ENCODE peak calls at places on chromosomes 5 and 9, in ten cellular contexts. R is GM04504; H is iris pigment epithelial cell; F is NCI-H2081; G is effector memory CD4-positive, alpha-beta T cell; S is T-helper 1 cell; X is foreskin melanocyte; Q is mucosa of descending colon; D is amniotic stem cell; C is stimulated activated CD8-positive, alpha-beta memory T cell treated with anti-CD3 and anti-CD28 coated beads, Interleukin-15, amount 100 ng/mL, for 24 hours. I is an unnamed sample.

GRCh38 chr5:136329791-136330190 is 35.6 kb downstream of the TRPC7 start:
- DNase-seq in R (no peak), H (no peak), F (no peak), G (no peak), S (no peak), X (no peak), Q (no peak), D (no peak), C (no peak), I (no peak)

GRCh38 chr5:88190106-88190834 is 78.4 kb downstream of the TMEM161B start:
- DNase-seq in R (no peak), H (no peak), F (no peak), G (no peak), S (no peak), X (no peak), Q (no peak), D (no peak), C (no peak), I (no peak)

GRCh38 chr9:125203259-125203658 is 2.9 kb downstream of the RABEPK start:
- DNase-seq in R (no peak), H (peak; percentile 28), F (peak; percentile 20), G (no peak), S (no peak), X (peak; percentile 16), Q (no peak), D (no peak), C (no peak), I (no peak)

GRCh38 chr9:136010615-136011341 is 49.6 kb upstream of the UBAC1 start:
- DNase-seq in R (no peak), H (no peak), F (no peak), G (no peak), S (peak; percentile 8), X (no peak), Q (no peak), D (no peak), C (no peak), I (no peak)

GRCh38 chr5:82676663-82677062 is 398.5 kb upstream of the RPS23 start:
- DNase-seq in R (no peak), H (no peak), F (no peak), G (no peak), S (no peak), X (no peak), Q (no peak), D (no peak), C (no peak), I (no peak)

GRCh38 chr9:5336683-5337082 is 3.0 kb downstream of the RLN1 start:
- DNase-seq in R (no peak), H (no peak), F (no peak), G (peak; percentile 37), S (no peak), X (no peak), Q (no peak), D (no peak), C (no peak), I (no peak)

GRCh38 chr9:82810902-82811301 is 252.0 kb downstream of the RASEF start:
- DNase-seq in R (no peak), H (peak; percentile 72), F (no peak), G (no peak), S (no peak), X (no peak), Q (no peak), D (no peak), C (no peak), I (peak; percentile 46)

GRCh38 chr5:4533457-4534105 is 606.5 kb upstream of the ADAMTS16 start:
- DNase-seq in R (no peak), H (no peak), F (no peak), G (no peak), S (no peak), X (no peak), Q (no peak), D (no peak), C (no peak), I (no peak)

GRCh38 chr5:110356687-110357086 is 369.8 kb downstream of the TMEM232 start:
- DNase-seq in R (no peak), H (peak; percentile 8), F (no peak), G (no peak), S (no peak), X (no peak), Q (no peak), D (no peak), C (no peak), I (no peak)

GRCh38 chr9:118295413-118295812 is 591.2 kb downstream of the TLR4 start:
- DNase-seq in R (no peak), H (no peak), F (no peak), G (no peak), S (no peak), X (no peak), Q (no peak), D (no peak), C (no peak), I (no peak)

GRCh38 chr9:88835038-88835466 is 156.2 kb upstream of the S1PR3 start:
- DNase-seq in R (no peak), H (peak; percentile 87), F (no peak), G (no peak), S (no peak), X (peak; percentile 40), Q (no peak), D (no peak), C (no peak), I (no peak)

GRCh38 chr9:3868466-3868865 is 342.7 kb upstream of the RFX3 start:
- DNase-seq in R (no peak), H (no peak), F (no peak), G (no peak), S (no peak), X (no peak), Q (no peak), D (no peak), C (no peak), I (no peak)

GRCh38 chr5:111254613-111255012 is 30.4 kb downstream of the CAMK4 start:
- DNase-seq in R (no peak), H (no peak), F (no peak), G (peak; percentile 63), S (peak; percentile 54), X (no peak), Q (no peak), D (no peak), C (no peak), I (no peak)

GRCh38 chr5:30959238-30959637 is 234.2 kb upstream of the CDH6 start:
- DNase-seq in R (no peak), H (peak; percentile 6), F (no peak), G (no peak), S (no peak), X (no peak), Q (no peak), D (no peak), C (no peak), I (no peak)

I was measured in DMS153.